ENCODE peak calls at places on chromosome 12, in eight cellular contexts. R, W, F, V, N, T, D and O are unnamed samples.

GRCh38 chr12:88638956-88639355 is 58.7 kb upstream of the KITLG start:
- DNase-seq in V (no peak), D (no peak), F (no peak), N (no peak), W (peak), R (no peak), T (peak), O (peak)

GRCh38 chr12:91219919-91220318 is 37.3 kb upstream of the DCN start:
- DNase-seq in F (no peak), D (no peak), N (no peak), W (no peak), R (no peak), T (no peak), V (no peak), O (no peak)

GRCh38 chr12:84502907-84503787 is 409.5 kb downstream of the SLC6A15 start:
- DNase-seq in W (peak), V (peak), D (peak), T (peak), N (peak), R (no peak), F (peak), O (peak)

GRCh38 chr12:52434760-52435530 is 774 bp upstream of the KRT75 start:
- DNase-seq in D (no peak), F (no peak), N (no peak), R (no peak), T (no peak), W (peak), V (no peak), O (no peak)

GRCh38 chr12:26830783-26831601 is 2.0 kb downstream of the ITPR2 start:
- DNase-seq in N (no peak), W (no peak), R (no peak), V (no peak), F (no peak), D (no peak), T (no peak), O (peak)

GRCh38 chr12:71947645-71948105 is 9.0 kb downstream of the TPH2 start:
- DNase-seq in R (no peak), W (peak), N (no peak), T (peak), V (no peak), D (no peak), F (no peak), O (peak)

GRCh38 chr12:125140918-125141573 is 75.8 kb downstream of the AACS start:
- DNase-seq in D (no peak), N (no peak), W (peak), V (peak), F (peak), T (peak), R (no peak), O (peak)

GRCh38 chr12:91813701-91814100 is 331.9 kb downstream of the BTG1 start:
- DNase-seq in F (no peak), V (no peak), T (peak), D (no peak), W (peak), R (no peak), N (no peak), O (no peak)

GRCh38 chr12:43063642-43064041 is 474.1 kb upstream of the PRICKLE1 start:
- DNase-seq in D (no peak), R (no peak), V (peak), T (peak), W (no peak), N (no peak), F (no peak), O (peak)

GRCh38 chr12:51171884-51172514 is 936 bp downstream of the TFCP2 start:
- DNase-seq in D (peak), V (peak), T (peak), W (peak), F (no peak), R (no peak), N (no peak), O (peak)

GRCh38 chr12:113232787-113233585 is 11.7 kb downstream of the TPCN1 start:
- DNase-seq in N (no peak), T (no peak), W (no peak), D (peak), F (no peak), R (no peak), V (no peak), O (peak)

GRCh38 chr12:23950775-23951391 is 1.4 kb upstream of the SOX5 start:
- DNase-seq in N (no peak), F (no peak), R (no peak), W (peak), T (peak), V (peak), D (no peak), O (peak)

GRCh38 chr12:58787021-58787760 is 133.1 kb downstream of the LRIG3 start:
- DNase-seq in T (peak), W (no peak), D (no peak), V (no peak), R (no peak), F (no peak), N (no peak), O (peak)

GRCh38 chr12:65532744-65533143 is 254.3 kb downstream of the MSRB3 start:
- DNase-seq in R (no peak), W (peak), V (peak), N (no peak), D (no peak), T (peak), F (no peak), O (peak)

GRCh38 chr12:116130431-116130830 is 147.1 kb downstream of the MED13L start:
- DNase-seq in W (no peak), T (no peak), D (no peak), N (no peak), F (no peak), V (peak), R (no peak), O (no peak)

GRCh38 chr12:45356822-45357546 is 141.1 kb downstream of the ANO6 start:
- DNase-seq in R (no peak), N (no peak), F (no peak), D (no peak), V (no peak), W (no peak), T (no peak), O (no peak)

GRCh38 chr12:21659383-21659782 is 1.7 kb upstream of the LDHB start:
- DNase-seq in D (no peak), N (no peak), R (no peak), V (no peak), T (no peak), F (peak), W (no peak), O (no peak)

GRCh38 chr12:22056607-22057006 is 10.6 kb downstream of the CMAS start:
- DNase-seq in D (no peak), N (no peak), V (no peak), T (no peak), W (no peak), R (no peak), F (no peak), O (no peak)

DNA sequence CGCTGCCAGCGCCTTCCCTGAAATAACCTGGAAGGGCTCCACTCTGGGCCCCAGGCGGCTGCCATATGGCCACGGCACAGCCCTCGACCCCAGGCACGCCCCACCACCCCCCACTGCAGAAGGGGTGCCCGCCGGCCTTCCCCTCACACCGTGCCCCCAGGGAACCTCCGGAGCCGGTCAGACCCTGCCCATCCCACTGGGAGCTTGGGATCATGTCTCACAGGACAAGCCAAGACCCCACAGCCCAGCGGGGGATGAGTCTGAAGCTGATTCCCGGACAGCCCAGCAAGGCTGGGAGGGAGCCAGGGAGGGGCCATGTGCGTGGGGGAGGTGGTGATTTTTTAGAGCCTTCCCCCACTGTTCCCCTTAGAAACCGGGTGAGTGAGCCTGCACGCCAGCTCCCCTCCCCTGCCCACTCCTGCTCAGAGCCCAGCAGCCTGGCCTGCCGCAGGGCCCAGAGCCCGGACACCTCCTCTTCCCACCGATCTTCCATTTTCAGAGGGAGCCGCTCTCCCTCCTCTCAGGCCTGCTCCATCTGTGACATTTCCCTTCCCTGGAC is 1.4 kb downstream of the RIMBP2 start:
- DNase-seq in T (no peak), V (no peak), N (no peak), W (no peak), F (no peak), R (no peak), D (no peak), O (no peak)
- H3K4me3 ChIP-seq in T (no peak), V (no peak), N (peak), W (no peak), F (peak), R (peak), D (peak), O (no peak)

GRCh38 chr12:122126713-122127597 is 47.1 kb downstream of the IL31 start:
- DNase-seq in W (no peak), N (no peak), F (peak), V (no peak), D (no peak), R (no peak), T (no peak), O (no peak)
- TF ChIP-seq CTCF in W (no peak), N (no peak), F (peak), V (no peak), D (no peak), R (no peak), T (no peak), O (no peak)

DNA sequence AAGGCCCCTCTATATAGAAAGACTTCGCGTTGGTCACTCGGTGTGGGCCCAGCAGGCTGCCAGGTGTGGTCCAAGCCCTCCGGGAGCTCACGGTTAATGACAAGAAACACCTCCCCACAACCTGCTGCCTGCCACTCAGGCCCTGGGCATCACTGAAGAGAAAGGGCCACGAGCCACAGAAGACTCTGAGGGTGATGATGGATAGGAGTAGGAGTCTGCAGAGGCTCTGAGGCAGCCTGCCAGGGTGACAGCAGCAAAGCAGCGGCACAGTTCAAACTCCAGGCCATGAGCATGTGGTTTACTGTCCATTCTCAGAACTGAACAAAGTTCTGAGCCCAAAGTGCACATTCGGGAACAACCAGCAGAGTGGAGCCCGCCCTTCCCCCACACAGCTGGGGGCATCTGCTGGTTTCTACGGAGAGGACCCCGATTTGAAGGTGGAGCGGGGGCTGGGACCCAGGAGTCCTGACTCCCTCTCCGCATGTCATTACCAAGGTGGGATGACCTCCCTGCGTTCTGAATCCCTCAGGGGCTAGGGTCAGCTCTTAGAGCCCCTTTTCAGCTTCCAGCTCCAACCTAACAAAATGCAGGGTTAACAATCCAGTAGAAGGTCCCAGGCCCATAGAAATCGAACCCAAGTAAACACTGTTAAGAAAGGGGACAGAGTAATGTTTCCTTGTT is 65.8 kb downstream of the VWF start:
- DNase-seq in T (no peak), N (no peak), F (no peak), V (no peak), D (no peak), W (no peak), R (no peak), O (no peak)
- H3K4me3 ChIP-seq in T (no peak), N (no peak), F (no peak), V (no peak), D (no peak), W (no peak), R (no peak), O (no peak)

GRCh38 chr12:108514973-108515814 is at the start of gene FICD:
- DNase-seq in N (peak), R (peak), V (peak), D (peak), W (peak), T (peak), F (peak), O (peak)

GRCh38 chr12:108518101-108518715 is 3.1 kb downstream of the FICD start:
- DNase-seq in F (no peak), V (no peak), N (no peak), T (no peak), W (no peak), R (no peak), D (no peak), O (no peak)

GRCh38 chr12:108515916-108516315 is 839 bp downstream of the FICD start:
- DNase-seq in V (no peak), W (no peak), N (no peak), T (no peak), R (no peak), F (no peak), D (no peak), O (no peak)

GRCh38 chr12:108517288-108518100 is 2.4 kb downstream of the FICD start:
- DNase-seq in R (no peak), D (no peak), V (no peak), F (no peak), W (no peak), N (no peak), T (no peak), O (no peak)

GRCh38 chr12:108516511-108517275 is 1.6 kb downstream of the FICD start:
- DNase-seq in V (no peak), D (no peak), T (no peak), F (no peak), R (no peak), N (no peak), W (peak), O (peak)
- TF ChIP-seq CTCF in V (peak), D (no peak), T (no peak), F (no peak), R (no peak), N (no peak), W (no peak), O (peak)